ENCODE peak calls at places on chromosomes 2 and 18, in four cellular contexts. One of them, this sample, is unnamed. For H3K9me3, the result is how much of the 10 kb centered on the place peaks cover.

GRCh38 chr2:238927746-238928519 is 80.0 kb downstream of the TWIST2 start:
- DNase-seq in spleen: peak
- DNase-seq in aorta: no peak
- DNase-seq in cardiac muscle cell: no peak
- DNase-seq in this sample: no peak

GRCh38 chr2:170092475-170092874 is 85.5 kb upstream of the MYO3B start:
- DNase-seq in spleen: no peak
- DNase-seq in aorta: no peak
- DNase-seq in cardiac muscle cell: no peak
- DNase-seq in this sample: no peak

GRCh38 chr2:237558918-237559645 is 7.3 kb upstream of the PRLH start:
- DNase-seq in spleen: peak
- DNase-seq in aorta: peak
- DNase-seq in cardiac muscle cell: no peak
- DNase-seq in this sample: no peak

GRCh38 chr2:231930601-231931281 is 4.5 kb upstream of the NPPC start:
- DNase-seq in spleen: peak
- DNase-seq in aorta: no peak
- DNase-seq in cardiac muscle cell: no peak
- DNase-seq in this sample: no peak

GRCh38 chr2:174764281-174765063 is at the start of gene CHRNA1:
- DNase-seq in spleen: no peak
- DNase-seq in aorta: no peak
- DNase-seq in cardiac muscle cell: no peak
- DNase-seq in this sample: no peak

GRCh38 chr2:156430978-156431358 is 5.2 kb upstream of the GPD2 start:
- DNase-seq in spleen: no peak
- DNase-seq in aorta: no peak
- DNase-seq in cardiac muscle cell: no peak
- DNase-seq in this sample: peak

GRCh38 chr18:53745228-53745967 is 479.1 kb downstream of the MBD2 start:
- DNase-seq in spleen: no peak
- DNase-seq in aorta: no peak
- DNase-seq in cardiac muscle cell: no peak
- DNase-seq in this sample: no peak

GRCh38 chr18:8231316-8231715 is 377.9 kb upstream of the RAB12 start:
- DNase-seq in spleen: no peak
- DNase-seq in aorta: no peak
- DNase-seq in cardiac muscle cell: no peak
- DNase-seq in this sample: no peak

GRCh38 chr2:226080323-226080722 is 680.8 kb downstream of the NYAP2 start:
- DNase-seq in spleen: no peak
- DNase-seq in aorta: no peak
- DNase-seq in cardiac muscle cell: no peak
- DNase-seq in this sample: no peak

GRCh38 chr2:219689676-219690628 is 62.5 kb downstream of the SLC4A3 start:
- DNase-seq in spleen: no peak
- DNase-seq in aorta: no peak
- DNase-seq in cardiac muscle cell: peak
- DNase-seq in this sample: peak

GRCh38 chr2:197137234-197137633 is 173.3 kb downstream of the ANKRD44 start:
- DNase-seq in spleen: no peak
- DNase-seq in aorta: no peak
- DNase-seq in cardiac muscle cell: no peak
- DNase-seq in this sample: no peak

GRCh38 chr2:231752056-231752455 is 29.0 kb downstream of the PDE6D start:
- DNase-seq in spleen: no peak
- DNase-seq in aorta: no peak
- DNase-seq in cardiac muscle cell: no peak
- DNase-seq in this sample: no peak

GRCh38 chr2:42964444-42965081 is 172.2 kb upstream of the HAAO start:
- DNase-seq in spleen: peak
- DNase-seq in aorta: peak
- DNase-seq in cardiac muscle cell: peak
- DNase-seq in this sample: no peak

GRCh38 chr18:26317353-26317865 is 91.2 kb downstream of the TAF4B start:
- DNase-seq in spleen: no peak
- DNase-seq in aorta: no peak
- DNase-seq in cardiac muscle cell: no peak
- DNase-seq in this sample: no peak

GRCh38 chr2:20108655-20109396 is 57.4 kb upstream of the LAPTM4A start:
- DNase-seq in spleen: no peak
- DNase-seq in aorta: no peak
- DNase-seq in cardiac muscle cell: no peak
- DNase-seq in this sample: peak

GRCh38 chr2:159450180-159450579 is 163.7 kb upstream of the WDSUB1 start:
- DNase-seq in spleen: no peak
- DNase-seq in aorta: no peak
- DNase-seq in cardiac muscle cell: no peak
- DNase-seq in this sample: no peak

GRCh38 chr2:227566012-227566411 is 32.7 kb upstream of the SCYGR2 start:
- DNase-seq in spleen: no peak
- DNase-seq in aorta: no peak
- DNase-seq in cardiac muscle cell: no peak
- DNase-seq in this sample: no peak

GRCh38 chr18:7812431-7813063 is 245.4 kb downstream of the PTPRM start:
- DNase-seq in spleen: no peak
- DNase-seq in aorta: no peak
- DNase-seq in cardiac muscle cell: peak
- DNase-seq in this sample: no peak

GRCh38 chr2:201126308-201127127 is 10.6 kb downstream of the CFLAR start:
- DNase-seq in spleen: no peak
- DNase-seq in aorta: no peak
- DNase-seq in cardiac muscle cell: no peak
- DNase-seq in this sample: peak
- H3K4me3 ChIP-seq in spleen: peak
- H3K4me3 ChIP-seq in aorta: no peak
- H3K4me3 ChIP-seq in cardiac muscle cell: no peak
- H3K4me3 ChIP-seq in this sample: no peak

GRCh38 chr2:9858730-9859068 is 15.4 kb downstream of the TAF1B start:
- DNase-seq in spleen: no peak
- DNase-seq in aorta: no peak
- DNase-seq in cardiac muscle cell: no peak
- DNase-seq in this sample: no peak

GRCh38 chr2:9847140-9847539 is 3.9 kb downstream of the TAF1B start:
- DNase-seq in spleen: no peak
- DNase-seq in aorta: no peak
- DNase-seq in cardiac muscle cell: no peak
- DNase-seq in this sample: no peak

GRCh38 chr2:9857814-9858729 is 14.8 kb downstream of the TAF1B start:
- DNase-seq in spleen: no peak
- DNase-seq in aorta: no peak
- DNase-seq in cardiac muscle cell: no peak
- DNase-seq in this sample: peak

GRCh38 chr2:9852881-9853280 is 9.6 kb downstream of the TAF1B start:
- DNase-seq in spleen: no peak
- DNase-seq in aorta: no peak
- DNase-seq in cardiac muscle cell: no peak
- DNase-seq in this sample: no peak
- H3K9me3 ChIP-seq in spleen: under half
- H3K9me3 ChIP-seq in aorta: under half
- H3K9me3 ChIP-seq in cardiac muscle cell: under half
- H3K9me3 ChIP-seq in this sample: under half

DNA sequence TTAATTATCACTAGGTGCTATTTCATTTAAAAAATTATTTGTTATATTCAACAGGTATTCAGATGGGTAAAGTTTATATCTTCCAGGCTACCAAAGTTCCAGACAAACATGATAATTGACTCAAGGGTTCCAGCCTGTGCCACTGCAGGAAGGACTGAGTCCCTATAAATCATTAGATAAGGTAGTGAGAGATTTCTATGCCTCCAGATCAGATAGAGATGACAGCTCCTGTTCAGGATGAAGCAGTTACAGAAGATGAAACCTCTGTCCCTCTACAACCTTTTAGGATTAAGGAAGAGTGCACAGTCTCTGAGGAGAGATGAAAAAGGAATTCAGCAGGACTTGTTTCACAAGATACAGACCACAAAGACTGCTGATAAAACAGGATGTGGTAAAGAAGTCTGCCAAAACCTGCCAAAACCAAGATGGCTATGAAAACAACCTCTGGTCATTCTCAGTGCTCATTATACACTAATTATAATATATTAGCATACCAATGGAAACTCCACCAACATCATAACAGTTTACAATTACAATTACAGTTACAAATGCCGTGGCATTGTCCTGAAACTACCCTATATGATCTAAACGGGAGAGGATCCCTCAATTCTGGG is 288.6 kb downstream of the PDE11A start:
- DNase-seq in spleen: no peak
- DNase-seq in aorta: no peak
- DNase-seq in cardiac muscle cell: no peak
- DNase-seq in this sample: peak
- H3K4me3 ChIP-seq in spleen: no peak
- H3K4me3 ChIP-seq in aorta: no peak
- H3K4me3 ChIP-seq in cardiac muscle cell: no peak
- H3K4me3 ChIP-seq in this sample: no peak

GRCh38 chr2:51881673-51882072 is 849.7 kb upstream of the NRXN1 start:
- DNase-seq in spleen: no peak
- DNase-seq in aorta: no peak
- DNase-seq in cardiac muscle cell: no peak
- DNase-seq in this sample: no peak
- H3K9me3 ChIP-seq in spleen: under half
- H3K9me3 ChIP-seq in aorta: under half
- H3K9me3 ChIP-seq in cardiac muscle cell: under half
- H3K9me3 ChIP-seq in this sample: under half

GRCh38 chr18:55465313-55465712 is 122.7 kb downstream of the TCF4 start:
- DNase-seq in spleen: no peak
- DNase-seq in aorta: no peak
- DNase-seq in cardiac muscle cell: no peak
- DNase-seq in this sample: no peak
- H3K4me3 ChIP-seq in spleen: no peak
- H3K4me3 ChIP-seq in aorta: no peak
- H3K4me3 ChIP-seq in cardiac muscle cell: no peak
- H3K4me3 ChIP-seq in this sample: no peak

GRCh38 chr2:6846967-6847695 is 18.6 kb downstream of the CMPK2 start:
- DNase-seq in spleen: no peak
- DNase-seq in aorta: no peak
- DNase-seq in cardiac muscle cell: no peak
- DNase-seq in this sample: no peak
- H3K9me3 ChIP-seq in spleen: half or more
- H3K9me3 ChIP-seq in aorta: under half
- H3K9me3 ChIP-seq in cardiac muscle cell: under half
- H3K9me3 ChIP-seq in this sample: under half

DNA sequence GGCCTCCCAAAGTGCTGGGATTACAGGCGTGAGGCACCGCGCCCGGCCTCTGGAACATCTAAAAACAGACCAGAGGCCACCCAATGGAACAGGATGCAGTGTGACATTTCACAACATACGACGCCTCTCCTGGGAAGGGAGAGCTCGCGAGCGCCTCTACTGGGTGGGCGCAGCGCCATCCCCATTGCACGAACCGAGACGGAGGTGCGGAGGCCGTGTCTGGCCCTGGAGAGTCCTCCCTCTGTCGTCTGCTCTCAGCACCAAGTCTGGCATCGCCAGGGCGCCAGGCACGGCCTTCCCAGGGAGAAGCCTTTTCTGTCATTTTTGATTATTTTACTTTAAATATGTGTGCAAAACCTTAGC is 9.4 kb upstream of the GBX2 start:
- DNase-seq in spleen: no peak
- DNase-seq in aorta: no peak
- DNase-seq in cardiac muscle cell: peak
- DNase-seq in this sample: peak
- H3K4me3 ChIP-seq in spleen: no peak
- H3K4me3 ChIP-seq in aorta: no peak
- H3K4me3 ChIP-seq in cardiac muscle cell: no peak
- H3K4me3 ChIP-seq in this sample: no peak

DNA sequence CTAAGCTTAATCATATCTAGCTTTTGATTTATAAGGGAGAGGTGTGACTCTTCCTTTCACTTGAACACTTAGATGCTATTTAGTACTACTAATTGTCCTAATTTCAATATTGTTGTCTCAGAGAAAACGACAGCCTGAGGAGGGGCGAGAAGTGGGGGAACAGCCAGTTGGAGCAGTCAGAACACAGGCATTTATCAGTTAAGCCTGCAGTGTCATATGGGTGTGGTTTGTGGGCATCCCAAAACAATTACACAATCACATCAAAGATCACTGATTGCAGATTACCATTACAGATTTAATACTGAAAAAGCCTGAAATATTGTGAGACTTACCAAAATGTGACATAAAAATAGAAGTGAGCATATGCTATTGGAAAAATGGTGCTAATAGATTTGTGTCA is 15.9 kb downstream of the TMEM131 start:
- DNase-seq in spleen: no peak
- DNase-seq in aorta: no peak
- DNase-seq in cardiac muscle cell: no peak
- DNase-seq in this sample: no peak
- H3K9me3 ChIP-seq in spleen: under half
- H3K9me3 ChIP-seq in aorta: under half
- H3K9me3 ChIP-seq in cardiac muscle cell: under half
- H3K9me3 ChIP-seq in this sample: under half

GRCh38 chr2:27038631-27039339 is 6.0 kb downstream of the TMEM214 start:
- DNase-seq in spleen: peak
- DNase-seq in aorta: no peak
- DNase-seq in cardiac muscle cell: no peak
- DNase-seq in this sample: no peak

GRCh38 chr2:27039426-27039825 is 6.7 kb downstream of the TMEM214 start:
- DNase-seq in spleen: peak
- DNase-seq in aorta: no peak
- DNase-seq in cardiac muscle cell: no peak
- DNase-seq in this sample: no peak

GRCh38 chr2:27039871-27040270 is 7.1 kb downstream of the TMEM214 start:
- DNase-seq in spleen: peak
- DNase-seq in aorta: no peak
- DNase-seq in cardiac muscle cell: no peak
- DNase-seq in this sample: no peak

GRCh38 chr2:27040282-27040681 is 7.5 kb downstream of the TMEM214 start:
- DNase-seq in spleen: peak
- DNase-seq in aorta: no peak
- DNase-seq in cardiac muscle cell: no peak
- DNase-seq in this sample: no peak

GRCh38 chr2:27038012-27038411 is 5.2 kb downstream of the TMEM214 start:
- DNase-seq in spleen: no peak
- DNase-seq in aorta: no peak
- DNase-seq in cardiac muscle cell: no peak
- DNase-seq in this sample: no peak
- H3K4me3 ChIP-seq in spleen: no peak
- H3K4me3 ChIP-seq in aorta: no peak
- H3K4me3 ChIP-seq in cardiac muscle cell: no peak
- H3K4me3 ChIP-seq in this sample: no peak

This sample was measured in small intestine.